ENCODE peak calls at places on chromosomes 7 and 10, in ten cellular contexts. P, W, Z, F, C, N, G, B, J and O are unnamed samples.

GRCh38 chr7:32093415-32094408 is 23.5 kb upstream of the PDE1C start:
- DNase-seq in B (peak; percentile 98), P (no peak), Z (no peak), G (peak; percentile 41), N (no peak), W (no peak), J (no peak), F (no peak), C (peak; percentile 53), O (no peak)

GRCh38 chr7:134645935-134646334 is 718 bp upstream of the BPGM start:
- DNase-seq in C (no peak), J (no peak), Z (no peak), N (no peak), P (no peak), W (peak; percentile 35), G (no peak), F (no peak), B (peak; percentile 46), O (no peak)

GRCh38 chr7:27173412-27174076 is 576 bp downstream of the HOXA10 start:
- DNase-seq in G (no peak), Z (peak; percentile 50), N (no peak), B (no peak), W (no peak), F (no peak), C (no peak), P (no peak), J (no peak), O (no peak)

GRCh38 chr10:12981570-12981969 is 19.9 kb downstream of the CCDC3 start:
- DNase-seq in F (no peak), G (no peak), J (no peak), P (no peak), W (no peak), C (no peak), Z (no peak), B (peak; percentile 49), N (no peak), O (no peak)

GRCh38 chr10:69816963-69817605 is 15.4 kb downstream of the COL13A1 start:
- DNase-seq in W (no peak), G (no peak), P (no peak), J (no peak), C (no peak), Z (no peak), B (no peak), N (no peak), F (no peak), O (no peak)

GRCh38 chr7:96075510-96076349 is 246.2 kb downstream of the SLC25A13 start:
- DNase-seq in B (peak; percentile 70), Z (peak; percentile 18), N (peak; percentile 50), P (peak; percentile 89), F (peak; percentile 46), W (peak; percentile 51), C (peak; percentile 57), J (peak; percentile 67), G (no peak), O (peak; percentile 75)

GRCh38 chr7:132130497-132130896 is 445.8 kb downstream of the PLXNA4 start:
- DNase-seq in B (no peak), J (no peak), P (no peak), C (no peak), F (no peak), N (no peak), Z (no peak), W (no peak), G (no peak), O (no peak)

GRCh38 chr7:99379043-99379577 is 4.6 kb downstream of the ARPC1B start:
- DNase-seq in W (peak; percentile 62), G (peak; percentile 55), F (no peak), N (peak; percentile 56), B (peak; percentile 94), Z (peak; percentile 67), C (peak; percentile 47), J (peak; percentile 63), P (no peak), O (no peak)

GRCh38 chr10:132665946-132666732 is 119.8 kb downstream of the NKX6-2 start:
- DNase-seq in Z (no peak), J (no peak), G (no peak), N (no peak), P (no peak), B (peak; percentile 76), W (no peak), C (no peak), F (no peak), O (no peak)

GRCh38 chr10:17134737-17135260 is 5.2 kb upstream of the CUBN start:
- DNase-seq in C (no peak), B (no peak), G (no peak), P (peak; percentile 37), F (no peak), Z (no peak), N (no peak), J (no peak), W (no peak), O (no peak)

GRCh38 chr10:43188702-43189101 is 50.5 kb downstream of the CSGALNACT2 start:
- DNase-seq in W (no peak), F (no peak), P (no peak), B (peak; percentile 84), Z (no peak), N (no peak), J (no peak), C (no peak), G (no peak), O (no peak)

GRCh38 chr7:116542618-116543017 is 17.8 kb downstream of the CAV1 start:
- DNase-seq in G (no peak), W (no peak), P (no peak), Z (no peak), N (no peak), F (no peak), B (no peak), J (no peak), C (no peak), O (no peak)

GRCh38 chr7:139771001-139771956 is 6.5 kb downstream of the HIPK2 start:
- DNase-seq in C (no peak), B (peak; percentile 84), G (no peak), J (no peak), Z (no peak), P (no peak), W (no peak), N (no peak), F (no peak), O (no peak)

GRCh38 chr7:118306771-118307170 is 82.3 kb downstream of the ANKRD7 start:
- DNase-seq in P (no peak), W (no peak), G (no peak), N (no peak), C (no peak), F (no peak), J (no peak), B (peak; percentile 2), Z (no peak), O (no peak)

GRCh38 chr10:13921941-13922340 is 335.2 kb downstream of the PRPF18 start:
- DNase-seq in B (no peak), P (no peak), C (no peak), N (no peak), W (no peak), J (no peak), G (no peak), F (no peak), Z (no peak), O (no peak)

GRCh38 chr7:43701502-43701859 is 27.8 kb downstream of the COA1 start:
- DNase-seq in G (no peak), W (no peak), B (no peak), Z (no peak), F (no peak), P (no peak), N (no peak), C (no peak), J (no peak), O (no peak)

GRCh38 chr10:57692255-57692980 is 575.3 kb downstream of the IPMK start:
- DNase-seq in P (no peak), F (no peak), N (no peak), Z (no peak), C (no peak), B (peak; percentile 89), G (no peak), J (no peak), W (no peak), O (no peak)

GRCh38 chr10:118903691-118904090 is 125.8 kb upstream of the NANOS1 start:
- DNase-seq in J (no peak), G (no peak), N (no peak), P (no peak), C (no peak), F (no peak), W (no peak), Z (no peak), B (no peak), O (no peak)

GRCh38 chr10:127346604-127347003 is 150.2 kb upstream of the INSYN2A start:
- DNase-seq in N (no peak), G (no peak), W (no peak), Z (no peak), P (no peak), B (no peak), F (no peak), J (peak; percentile 40), C (no peak), O (peak; percentile 45)

GRCh38 chr10:44382131-44382858 is 2.6 kb downstream of the CXCL12 start:
- DNase-seq in N (no peak), J (no peak), C (no peak), Z (no peak), P (peak; percentile 50), F (no peak), G (no peak), B (peak; percentile 40), W (no peak), O (no peak)

GRCh38 chr7:9711259-9711658 is 1262.4 kb upstream of the PHF14 start:
- DNase-seq in W (no peak), Z (no peak), G (no peak), P (no peak), C (no peak), N (no peak), F (no peak), B (no peak), J (no peak), O (no peak)

GRCh38 chr7:821688-822087 is 10.6 kb upstream of the SUN1 start:
- DNase-seq in P (no peak), B (no peak), F (no peak), N (no peak), G (no peak), J (no peak), Z (peak; percentile 47), C (peak; percentile 18), W (no peak), O (no peak)
- TF ChIP-seq CTCF in P (no peak), B (no peak), F (no peak), N (no peak), G (no peak), J (no peak), Z (peak; percentile 44), C (peak; percentile 23), W (no peak), O (no peak)

GRCh38 chr10:115141254-115141653 is 48.1 kb downstream of the ATRNL1 start:
- DNase-seq in F (no peak), P (peak; percentile 28), N (no peak), C (no peak), J (no peak), W (no peak), G (no peak), B (peak; percentile 29), Z (no peak), O (no peak)
- TF ChIP-seq CTCF in F (peak; percentile 58), P (peak; percentile 65), N (no peak), C (peak; percentile 21), J (no peak), W (no peak), G (no peak), B (peak; percentile 42), Z (no peak), O (peak; percentile 38)

GRCh38 chr7:13117103-13117502 is 429.7 kb downstream of the ARL4A start:
- DNase-seq in N (no peak), C (no peak), B (peak; percentile 29), F (no peak), Z (no peak), W (no peak), G (no peak), J (no peak), P (peak; percentile 16), O (no peak)
- TF ChIP-seq CTCF in N (no peak), C (peak; percentile 46), B (peak; percentile 50), F (peak; percentile 38), Z (no peak), W (no peak), G (no peak), J (no peak), P (peak; percentile 59), O (no peak)

GRCh38 chr10:74234569-74234968 is 83.5 kb downstream of the ADK start:
- DNase-seq in P (no peak), N (no peak), W (no peak), G (no peak), F (no peak), C (no peak), Z (no peak), J (peak; percentile 10), B (no peak), O (no peak)
- TF ChIP-seq CTCF in P (no peak), N (peak; percentile 63), W (peak; percentile 73), G (peak; percentile 29), F (peak; percentile 29), C (peak; percentile 48), Z (peak; percentile 37), J (no peak), B (peak; percentile 50), O (peak; percentile 46)